ENCODE peak calls at places on chromosomes 6 and 20, in nine cellular contexts. C is keratinocyte, Y is cardiac muscle cell, M is sigmoid colon, D is fibroblast of lung, P is astrocyte, I is tibial nerve, T is Peyer's patch, X is psoas muscle. J is an unnamed sample.

GRCh38 chr6:132818404-132819359 is 4.3 kb downstream of the RPS12 start:
- DNase-seq in M (no peak), T (no peak), Y (no peak), C (no peak), P (no peak), I (no peak), D (peak; percentile 34), X (no peak), J (no peak)

GRCh38 chr6:31765910-31766794 is 3.7 kb downstream of the SAPCD1 start:
- DNase-seq in M (no peak), D (no peak), X (no peak), C (no peak), T (peak; percentile 66), P (no peak), I (no peak), Y (peak; percentile 56), J (no peak)

GRCh38 chr6:28980797-28981390 is 24.2 kb downstream of the ZNF311 start:
- DNase-seq in I (peak; percentile 39), X (peak; percentile 30), C (no peak), Y (peak; percentile 85), M (no peak), T (peak; percentile 73), P (peak; percentile 71), D (peak; percentile 78), J (no peak)

GRCh38 chr20:41476013-41476441 is 109.4 kb upstream of the EMILIN3 start:
- DNase-seq in M (no peak), T (no peak), X (no peak), I (peak; percentile 40), D (peak; percentile 67), C (no peak), Y (no peak), P (peak; percentile 78), J (peak; percentile 68)

GRCh38 chr6:141719476-141719875 is 413.2 kb upstream of the GJE1 start:
- DNase-seq in P (no peak), D (no peak), C (no peak), X (no peak), T (no peak), Y (no peak), M (no peak), I (no peak), J (no peak)

GRCh38 chr6:26534681-26535465 is 3.3 kb upstream of the HMGN4 start:
- DNase-seq in C (no peak), D (no peak), P (no peak), T (no peak), M (no peak), Y (no peak), X (no peak), I (no peak), J (no peak)

GRCh38 chr20:10369723-10370090 is 64.3 kb downstream of the MKKS start:
- DNase-seq in I (no peak), X (no peak), M (no peak), T (no peak), C (no peak), Y (no peak), D (peak; percentile 76), P (peak; percentile 72), J (no peak)

GRCh38 chr6:67336014-67336413 is 1299.1 kb upstream of the ADGRB3 start:
- DNase-seq in P (no peak), D (no peak), I (no peak), C (no peak), Y (no peak), M (no peak), T (no peak), X (no peak), J (no peak)

GRCh38 chr20:46644733-46645132 is 6.5 kb downstream of the SLC13A3 start:
- DNase-seq in M (no peak), T (no peak), Y (no peak), P (no peak), I (no peak), C (no peak), D (no peak), X (no peak), J (no peak)

GRCh38 chr6:33705268-33705885 is 6.1 kb downstream of the UQCC2 start:
- DNase-seq in C (no peak), P (no peak), T (no peak), M (no peak), I (no peak), Y (no peak), X (no peak), D (no peak), J (no peak)

GRCh38 chr20:62148908-62149314 is 5.3 kb downstream of the SS18L1 start:
- DNase-seq in X (no peak), C (no peak), Y (no peak), D (no peak), P (no peak), T (no peak), M (no peak), I (no peak), J (no peak)

GRCh38 chr20:39451386-39451785 is 489.2 kb downstream of the DHX35 start:
- DNase-seq in X (no peak), D (no peak), Y (no peak), M (no peak), C (no peak), I (no peak), P (no peak), T (no peak), J (no peak)

GRCh38 chr6:158441639-158442308 is 118.1 kb upstream of the TMEM181 start:
- DNase-seq in I (peak; percentile 42), D (peak; percentile 11), C (no peak), X (peak; percentile 27), Y (peak; percentile 18), T (no peak), P (peak; percentile 44), M (no peak), J (no peak)

GRCh38 chr20:2261105-2261504 is 34.7 kb upstream of the TGM3 start:
- DNase-seq in D (no peak), Y (no peak), X (no peak), P (no peak), C (no peak), I (no peak), T (peak; percentile 87), M (no peak), J (no peak)

GRCh38 chr6:149440735-149441662 is 40.9 kb downstream of the SUMO4 start:
- DNase-seq in I (no peak), X (no peak), M (no peak), T (no peak), C (no peak), D (peak; percentile 76), P (peak; percentile 43), Y (no peak), J (no peak)

GRCh38 chr6:105121981-105122380 is 57.8 kb downstream of the POPDC3 start:
- DNase-seq in X (no peak), I (no peak), P (no peak), D (no peak), C (no peak), T (no peak), M (no peak), Y (no peak), J (no peak)

GRCh38 chr20:44748005-44748370 is 2.3 kb downstream of the KCNK15 start:
- DNase-seq in C (no peak), I (peak; percentile 41), D (peak; percentile 23), T (no peak), M (no peak), P (no peak), X (no peak), Y (no peak), J (no peak)

GRCh38 chr6:97240222-97240621 is 42.8 kb downstream of the MMS22L start:
- DNase-seq in T (no peak), M (no peak), I (no peak), Y (no peak), D (peak; percentile 10), X (no peak), C (no peak), P (peak; percentile 61), J (peak; percentile 9)

GRCh38 chr6:91276315-91276714 is 689.4 kb upstream of the MAP3K7 start:
- DNase-seq in P (peak; percentile 20), X (no peak), Y (peak; percentile 24), I (no peak), M (no peak), D (peak; percentile 27), C (no peak), T (no peak), J (no peak)
- TF ChIP-seq CTCF in P (peak; percentile 29), X (no peak), Y (no peak), I (no peak), M (no peak), D (no peak), C (no peak), T (peak; percentile 31), J (peak; percentile 25)

DNA sequence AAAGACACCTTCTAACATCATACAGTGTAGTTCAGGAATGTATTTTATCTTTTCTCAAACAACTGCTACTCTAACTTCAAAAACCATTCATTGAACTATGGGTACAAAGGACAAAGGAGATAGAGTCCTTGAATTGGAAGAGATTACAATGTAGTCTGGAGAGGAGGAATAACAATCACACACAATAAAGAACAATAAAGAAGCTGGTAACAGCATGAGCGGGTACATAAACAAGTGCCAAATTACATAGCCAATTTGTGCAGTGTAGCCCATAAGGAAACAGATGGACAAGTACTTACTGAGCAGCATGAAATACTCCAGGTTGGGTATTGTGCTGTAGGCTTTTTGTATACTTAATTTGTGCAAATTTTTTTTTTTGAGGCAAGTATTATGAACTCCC is 44.3 kb downstream of the OSTM1 start:
- DNase-seq in I (no peak), Y (no peak), M (no peak), T (no peak), C (no peak), P (no peak), D (no peak), X (no peak), J (no peak)
- H3K4me3 ChIP-seq in I (no peak overlapping the region), Y (no peak overlapping the region), M (no peak overlapping the region), T (no peak overlapping the region), C (no peak overlapping the region), P (no peak overlapping the region), D (no peak overlapping the region), X (no peak overlapping the region), J (no peak overlapping the region)

GRCh38 chr6:87637106-87637505 is 47.2 kb downstream of the ORC3 start:
- DNase-seq in I (no peak), D (no peak), P (no peak), Y (no peak), C (no peak), X (no peak), T (no peak), M (no peak), J (no peak)
- H3K36me3 ChIP-seq in I (peaks cover 74% of the 10 kb centered on the region), D (no peaks in the 10 kb centered on the region), P (peaks cover 15% of the 10 kb centered on the region), Y (peaks cover 11% of the 10 kb centered on the region), C (peaks cover 4% of the 10 kb centered on the region), X (peaks cover 3% of the 10 kb centered on the region), T (no peaks in the 10 kb centered on the region), M (peaks cover 53% of the 10 kb centered on the region), J (peaks cover 2% of the 10 kb centered on the region)

GRCh38 chr6:17088091-17088611 is 13.7 kb upstream of the STMND1 start:
- DNase-seq in I (no peak), D (no peak), X (no peak), P (no peak), T (no peak), C (no peak), M (no peak), Y (no peak), J (no peak)

GRCh38 chr6:17081860-17082508 is 19.9 kb upstream of the STMND1 start:
- DNase-seq in M (no peak), C (no peak), X (no peak), D (no peak), I (no peak), P (no peak), Y (no peak), T (no peak), J (no peak)

GRCh38 chr6:17083397-17083796 is 18.5 kb upstream of the STMND1 start:
- DNase-seq in T (no peak), P (no peak), Y (no peak), C (no peak), I (no peak), X (no peak), M (no peak), D (no peak), J (no peak)

GRCh38 chr6:17091122-17091521 is 10.7 kb upstream of the STMND1 start:
- DNase-seq in T (no peak), Y (no peak), P (no peak), I (no peak), C (no peak), M (no peak), X (no peak), D (peak; percentile 19), J (no peak)

GRCh38 chr6:17086469-17086868 is 15.4 kb upstream of the STMND1 start:
- DNase-seq in X (no peak), C (peak; percentile 40), T (peak; percentile 48), D (peak; percentile 84), P (peak; percentile 49), I (peak; percentile 69), M (peak; percentile 71), Y (peak; percentile 80), J (peak; percentile 40)
- TF ChIP-seq CTCF in X (peak; percentile 62), C (peak; percentile 74), T (peak; percentile 49), D (peak; percentile 59), P (peak; percentile 76), I (peak; percentile 42), M (peak; percentile 61), Y (peak; percentile 75), J (peak; percentile 66)